ENCODE peak calls at places on chromosomes 2 and 18, in four cellular contexts. U, C, M and E are unnamed samples.

GRCh38 chr18:62294073-62294472 is 31.0 kb upstream of the TNFRSF11A start:
- DNase-seq in U (no peak), C (no peak), M (no peak), E (no peak)

GRCh38 chr18:58993260-58993659 is 128.6 kb downstream of the ZNF532 start:
- DNase-seq in U (no peak), C (no peak), M (no peak), E (no peak)

GRCh38 chr18:33761363-33761762 is 183.3 kb downstream of the ASXL3 start:
- DNase-seq in U (no peak), C (no peak), M (no peak), E (no peak)

GRCh38 chr2:26299488-26300092 is 46.4 kb upstream of the SELENOI start:
- DNase-seq in U (no peak), C (peak; percentile 27), M (peak; percentile 37), E (no peak)

GRCh38 chr2:144515694-144516416 is 4.1 kb downstream of the ZEB2 start:
- DNase-seq in U (peak; percentile 79), C (peak; percentile 59), M (no peak), E (peak; percentile 53)

GRCh38 chr2:127134833-127135830 is 28.2 kb upstream of the BIN1 start:
- DNase-seq in U (peak; percentile 32), C (no peak), M (no peak), E (no peak)

GRCh38 chr2:192146069-192147006 is 48.4 kb downstream of the TMEFF2 start:
- DNase-seq in U (no peak), C (no peak), M (no peak), E (no peak)

GRCh38 chr18:50286391-50287027 is 983 bp downstream of the CXXC1 start:
- DNase-seq in U (peak; percentile 80), C (peak; percentile 23), M (no peak), E (peak; percentile 55)

GRCh38 chr2:51028829-51029228 is 3.1 kb downstream of the NRXN1 start:
- DNase-seq in U (no peak), C (no peak), M (no peak), E (no peak)

GRCh38 chr18:48636436-48636835 is 97.6 kb downstream of the CTIF start:
- DNase-seq in U (no peak), C (no peak), M (no peak), E (no peak)

GRCh38 chr2:207308519-207309224 is 142.9 kb upstream of the KLF7 start:
- DNase-seq in U (no peak), C (no peak), M (no peak), E (no peak)

GRCh38 chr2:88261725-88262124 is 91.6 kb downstream of the THNSL2 start:
- DNase-seq in U (no peak), C (no peak), M (no peak), E (no peak)

GRCh38 chr2:208373460-208374089 is 33.0 kb upstream of the PTH2R start:
- DNase-seq in U (no peak), C (no peak), M (peak; percentile 65), E (peak; percentile 60)

GRCh38 chr18:79426376-79427300 is 30.9 kb downstream of the NFATC1 start:
- DNase-seq in U (peak; percentile 65), C (no peak), M (no peak), E (no peak)

GRCh38 chr18:65227970-65228369 is 522.8 kb upstream of the CDH7 start:
- DNase-seq in U (no peak), C (no peak), M (no peak), E (no peak)
- TF ChIP-seq CTCF in U (no peak), C (no peak), M (no peak), E (no peak)

GRCh38 chr2:10447300-10448207 is 573 bp downstream of the ODC1 start:
- DNase-seq in U (no peak), C (peak; percentile 41), M (peak; percentile 83), E (peak; percentile 81)

GRCh38 chr2:10449481-10449831 is 1.3 kb upstream of the ODC1 start:
- DNase-seq in U (no peak), C (no peak), M (no peak), E (no peak)

GRCh38 chr2:10449838-10450691 is 1.9 kb upstream of the ODC1 start:
- DNase-seq in U (no peak), C (no peak), M (no peak), E (no peak)

GRCh38 chr2:10448208-10448645 is at the start of gene ODC1:
- DNase-seq in U (peak; percentile 99), C (peak; percentile 96), M (peak; percentile 99), E (peak; percentile 98)

DNA sequence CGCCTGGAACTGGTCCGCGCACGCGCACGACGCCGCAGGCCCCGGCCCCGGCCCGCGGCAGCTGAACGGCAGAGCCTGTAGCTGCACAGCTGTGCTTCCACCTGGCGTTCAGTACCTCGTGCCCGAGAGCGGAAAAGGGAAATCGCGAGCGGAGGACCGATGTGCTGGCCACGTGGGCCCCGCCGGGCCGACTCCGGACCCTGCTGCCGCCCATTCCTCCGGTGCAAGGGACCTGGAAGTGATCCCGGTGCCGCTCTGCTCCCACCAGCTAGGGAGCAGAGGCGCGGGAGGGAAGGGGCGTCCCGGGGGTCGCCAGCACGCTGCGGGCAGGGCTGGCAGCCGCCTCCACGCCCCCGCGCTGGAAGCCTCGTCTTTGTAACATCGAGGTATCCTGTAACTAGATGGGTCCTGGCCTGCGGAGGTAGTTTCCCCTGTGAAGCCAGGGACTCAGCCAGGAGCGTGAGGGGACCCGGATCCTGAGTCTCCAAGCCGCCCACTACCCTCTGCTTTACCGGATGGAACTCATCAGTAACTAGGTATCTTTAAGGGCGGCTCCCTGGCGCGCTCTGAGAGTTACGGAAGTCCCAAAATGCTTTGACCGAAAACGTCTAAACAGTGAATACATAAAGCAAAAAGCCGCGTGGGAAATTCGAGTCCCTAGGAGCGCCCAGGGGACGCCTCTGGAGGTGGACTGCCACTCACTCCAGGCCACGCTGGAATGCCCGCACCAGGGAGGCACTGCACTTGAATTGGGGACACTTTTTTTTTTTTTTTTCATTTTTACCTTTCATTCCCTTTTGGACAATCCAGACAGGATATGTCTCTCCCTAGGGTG is 736 bp upstream of the ODC1 start:
- DNase-seq in U (peak; percentile 97), C (peak; percentile 64), M (peak; percentile 63), E (peak; percentile 72)
- TF ChIP-seq CTCF in U (peak; percentile 7), C (no peak), M (peak; percentile 27), E (peak; percentile 31)

GRCh38 chr18:57908092-57908491 is 105.0 kb upstream of the ATP8B1 start:
- DNase-seq in U (no peak), C (no peak), M (no peak), E (no peak)

GRCh38 chr18:57913686-57914085 is 110.6 kb upstream of the ATP8B1 start:
- DNase-seq in U (no peak), C (no peak), M (no peak), E (no peak)

GRCh38 chr18:57909620-57910019 is 106.5 kb upstream of the ATP8B1 start:
- DNase-seq in U (no peak), C (no peak), M (no peak), E (no peak)

GRCh38 chr18:57910134-57910533 is 107.0 kb upstream of the ATP8B1 start:
- DNase-seq in U (no peak), C (no peak), M (no peak), E (no peak)

DNA sequence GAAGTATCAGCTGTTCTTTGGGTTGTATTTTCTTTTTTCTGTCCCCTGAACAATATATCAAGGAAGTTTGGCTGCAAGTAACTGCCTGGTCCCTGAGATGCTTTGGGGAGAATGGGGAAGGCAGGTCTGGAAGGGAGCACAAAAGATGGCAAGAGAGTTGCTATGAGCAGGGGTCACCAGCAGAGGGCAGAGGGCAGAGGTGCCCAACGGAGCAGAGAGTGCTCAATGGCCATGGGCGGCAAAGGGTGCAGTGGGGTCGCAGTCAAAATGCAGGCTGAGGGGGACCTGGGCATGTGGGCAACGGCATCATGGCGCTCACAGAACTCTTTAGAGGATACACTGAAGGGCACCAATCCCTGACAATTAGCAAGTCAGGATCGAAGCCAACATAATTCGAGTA is 107.7 kb upstream of the ATP8B1 start:
- DNase-seq in U (no peak), C (no peak), M (peak; percentile 25), E (peak; percentile 41)
- TF ChIP-seq CTCF in U (no peak), C (no peak), M (peak; percentile 58), E (peak; percentile 51)

GRCh38 chr2:193502363-193503035 is 1307.8 kb upstream of the TMEFF2 start:
- DNase-seq in U (peak; percentile 72), C (no peak), M (no peak), E (no peak)
- TF ChIP-seq CTCF in U (no peak), C (no peak), M (no peak), E (no peak)

DNA sequence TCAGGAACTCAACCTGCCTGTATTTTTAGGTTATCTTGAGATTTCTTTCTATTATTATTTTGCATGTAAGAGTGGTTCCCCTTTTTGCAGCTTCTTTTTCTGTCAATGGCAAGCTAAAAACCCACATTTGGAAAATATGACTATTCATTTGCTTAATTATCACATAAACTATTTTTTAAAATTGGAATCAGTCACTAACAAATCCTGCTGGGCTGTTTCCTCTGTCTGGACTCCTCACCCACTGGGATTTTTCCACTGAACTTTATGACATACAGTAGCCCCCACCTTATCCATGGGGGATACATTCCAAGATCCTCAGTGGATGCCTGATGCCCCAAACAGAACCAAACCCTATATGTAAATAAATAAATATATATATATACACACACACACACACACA is 447.3 kb downstream of the DLGAP1 start:
- DNase-seq in U (no peak), C (no peak), M (no peak), E (no peak)
- TF ChIP-seq CTCF in U (no peak), C (no peak), M (no peak), E (no peak)

DNA sequence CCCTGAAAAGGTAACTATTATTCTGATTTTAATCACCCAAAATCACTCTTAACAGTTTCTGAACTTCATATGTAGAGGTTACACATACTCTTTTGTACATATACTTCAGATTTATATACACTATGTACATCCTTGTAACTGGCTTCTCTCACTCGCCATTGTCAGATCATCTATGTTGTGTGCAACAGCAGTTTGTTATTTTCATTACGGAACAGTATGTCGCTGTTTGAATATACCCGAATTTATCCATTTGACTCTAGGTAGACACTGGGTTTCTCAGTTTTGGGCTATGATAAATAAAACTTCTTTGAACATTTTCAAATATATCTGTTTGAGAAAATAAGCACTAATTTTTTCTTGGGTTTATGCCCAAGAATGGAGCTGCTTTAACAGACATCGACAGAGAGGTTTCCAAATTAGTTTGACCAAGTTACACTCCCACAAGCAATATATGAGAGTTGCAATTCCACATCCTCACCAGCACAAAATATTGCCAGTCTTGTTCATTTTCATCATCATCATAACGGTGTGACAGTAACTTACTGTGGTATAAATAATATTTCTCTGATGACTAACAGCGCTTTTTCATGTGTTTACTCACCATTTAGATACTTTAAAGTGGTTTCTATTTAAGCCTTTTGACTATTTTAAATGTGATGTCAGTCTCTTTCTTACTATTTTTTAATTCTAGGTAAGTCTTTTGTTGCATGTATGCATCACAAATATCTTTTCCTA is 80.9 kb downstream of the SMC6 start:
- DNase-seq in U (no peak), C (no peak), M (no peak), E (no peak)
- TF ChIP-seq CTCF in U (no peak), C (no peak), M (no peak), E (no peak)

DNA sequence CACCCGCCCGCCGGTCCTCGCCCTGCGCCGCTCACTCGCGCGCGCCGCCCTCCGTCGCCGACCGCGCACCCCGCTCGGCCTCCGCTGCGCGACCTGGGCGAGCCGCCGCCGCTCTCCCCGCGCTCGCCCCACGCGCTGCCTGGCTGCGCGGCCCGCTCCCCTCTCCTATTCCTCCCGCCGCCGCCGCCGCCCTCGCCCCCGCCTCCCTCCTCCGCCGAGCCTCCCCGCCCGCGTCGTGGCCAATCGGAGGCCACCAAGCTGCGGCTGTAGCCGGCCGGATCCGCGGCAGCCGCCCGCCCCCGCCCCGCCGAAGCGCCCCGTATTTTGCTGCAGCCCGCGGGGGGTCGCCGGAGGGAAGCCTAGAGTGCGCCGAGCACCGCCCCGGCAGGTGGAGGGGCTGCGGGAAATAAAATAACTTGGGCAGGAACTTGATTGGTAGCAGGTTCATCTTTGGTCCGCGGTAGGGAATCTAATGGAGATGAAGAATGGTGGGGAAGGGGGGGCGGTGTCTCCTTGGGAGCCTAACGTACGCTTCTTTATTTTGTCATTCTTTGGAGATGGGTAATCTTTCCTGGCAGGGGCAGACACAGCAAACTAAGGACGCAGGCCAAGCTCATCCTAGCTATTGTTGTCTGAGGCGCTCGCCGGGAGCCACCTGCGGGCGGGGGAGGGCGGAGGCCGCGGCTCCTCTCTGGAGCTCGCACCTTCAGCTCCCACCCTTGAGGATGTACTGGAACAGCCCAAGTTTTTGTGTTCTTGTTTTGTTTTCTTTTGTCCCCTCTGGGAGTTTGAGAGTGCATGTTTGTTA is 1.1 kb upstream of the CDH2 start:
- DNase-seq in U (peak; percentile 73), C (no peak), M (peak; percentile 48), E (peak; percentile 40)
- TF ChIP-seq CTCF in U (no peak), C (no peak), M (no peak), E (no peak)